ENCODE peak calls at places on chromosomes 2 and 18, in six cellular contexts. L, Y, M, U, W and F are unnamed samples.

GRCh38 chr2:186328848-186329247 is 157.2 kb upstream of the ZC3H15 start:
- DNase-seq in L (no peak), W (no peak), U (no peak), M (no peak), Y (no peak), F (no peak)

GRCh38 chr2:186734957-186735734 is 41.3 kb downstream of the FAM171B start:
- DNase-seq in W (no peak), U (no peak), M (no peak), Y (no peak), L (no peak), F (no peak)

GRCh38 chr18:49230331-49230730 is 230.1 kb downstream of the DYM start:
- DNase-seq in L (no peak), Y (peak), M (no peak), U (no peak), W (peak), F (no peak)

GRCh38 chr18:74040459-74041332 is 106.9 kb downstream of the FBXO15 start:
- DNase-seq in Y (no peak), W (peak), L (peak), U (no peak), M (peak), F (peak)

GRCh38 chr2:240238201-240238600 is 97.7 kb upstream of the OTOS start:
- DNase-seq in M (no peak), L (no peak), Y (peak), U (no peak), W (no peak), F (no peak)

GRCh38 chr2:207418422-207418821 is 111.3 kb upstream of the CREB1 start:
- DNase-seq in W (no peak), M (no peak), Y (no peak), U (no peak), L (no peak), F (no peak)

GRCh38 chr18:8615397-8616025 is 6.3 kb downstream of the RAB12 start:
- DNase-seq in W (peak), L (no peak), U (no peak), Y (peak), M (no peak), F (peak)

GRCh38 chr2:54594048-54594447 is 129.4 kb upstream of the EML6 start:
- DNase-seq in L (no peak), U (no peak), W (no peak), Y (no peak), M (no peak), F (no peak)

GRCh38 chr2:126368778-126369177 is 287.2 kb upstream of the GYPC start:
- DNase-seq in Y (no peak), M (no peak), U (no peak), L (no peak), W (no peak), F (no peak)

GRCh38 chr2:69781321-69782248 is 39.7 kb downstream of the ANXA4 start:
- DNase-seq in Y (no peak), W (no peak), U (no peak), M (peak), L (no peak), F (no peak)

GRCh38 chr18:74213429-74213828 is 65.1 kb downstream of the TIMM21 start:
- DNase-seq in Y (no peak), U (no peak), L (no peak), M (no peak), W (no peak), F (no peak)